ENCODE peak calls at places on chromosomes 13 and 19, in ten cellular contexts. M, Y, F, R, P, X, W, A, D and H are unnamed samples.
A peak's percentile ranks its signal among the peaks of the same experiment; 100 is the strongest.

GRCh38 chr13:73496711-73497110 is 437.9 kb downstream of the KLF5 start:
- DNase-seq in M (no peak), Y (no peak), F (no peak), R (no peak), P (no peak), X (no peak), W (no peak), A (no peak), D (no peak), H (no peak)

GRCh38 chr19:55232284-55232597 is 3.7 kb upstream of the TMEM86B start:
- DNase-seq in M (no peak), Y (no peak), F (no peak), R (no peak), P (no peak), X (no peak), W (no peak), A (peak; percentile 65), D (no peak), H (no peak)

GRCh38 chr19:44746616-44746945 is 1.9 kb upstream of the BCL3 start:
- DNase-seq in M (no peak), Y (no peak), F (no peak), R (no peak), P (no peak), X (no peak), W (no peak), A (no peak), D (no peak), H (no peak)

GRCh38 chr13:73677041-73677589 is 457.1 kb downstream of the KLF12 start:
- DNase-seq in M (no peak), Y (peak; percentile 93), F (no peak), R (no peak), P (no peak), X (no peak), W (no peak), A (no peak), D (no peak), H (no peak)

GRCh38 chr13:78020861-78021260 is 102.2 kb upstream of the EDNRB start:
- DNase-seq in M (no peak), Y (no peak), F (no peak), R (peak; percentile 70), P (no peak), X (no peak), W (no peak), A (no peak), D (no peak), H (no peak)

GRCh38 chr13:103788061-103788652 is 721.9 kb upstream of the SLC10A2 start:
- DNase-seq in M (no peak), Y (peak; percentile 4), F (no peak), R (no peak), P (peak; percentile 49), X (no peak), W (no peak), A (no peak), D (no peak), H (no peak)

GRCh38 chr19:35363711-35364425 is 5.6 kb downstream of the FFAR3 start:
- DNase-seq in M (no peak), Y (no peak), F (peak; percentile 60), R (no peak), P (no peak), X (no peak), W (no peak), A (no peak), D (no peak), H (no peak)

GRCh38 chr19:49581007-49581508 is at the start of gene PRRG2:
- DNase-seq in M (no peak), Y (no peak), F (no peak), R (no peak), P (no peak), X (peak; percentile 72), W (no peak), A (no peak), D (no peak), H (no peak)

GRCh38 chr19:37362733-37363132 is 8.2 kb upstream of the ZNF527 start:
- DNase-seq in M (no peak), Y (peak; percentile 6), F (no peak), R (peak; percentile 48), P (no peak), X (no peak), W (no peak), A (no peak), D (no peak), H (no peak)

GRCh38 chr13:24299488-24300114 is 9.8 kb upstream of the C1QTNF9 start:
- DNase-seq in M (no peak), Y (no peak), F (no peak), R (no peak), P (no peak), X (no peak), W (no peak), A (peak; percentile 54), D (no peak), H (no peak)
- H3K36me3 ChIP-seq in M (peaks cover 84% of the 10 kb centered on the region), Y (peaks cover 98% of the 10 kb centered on the region), F (peaks cover 85% of the 10 kb centered on the region), R (no peaks in the 10 kb centered on the region), P (peaks cover 46% of the 10 kb centered on the region), X (peaks cover 97% of the 10 kb centered on the region), W (peaks cover 98% of the 10 kb centered on the region), A (peaks cover 20% of the 10 kb centered on the region), D (peaks cover 87% of the 10 kb centered on the region), H (peaks cover 99% of the 10 kb centered on the region)

GRCh38 chr19:52992109-52993004 is 21.4 kb upstream of the ERVV-1 start:
- DNase-seq in M (no peak), Y (no peak), F (no peak), R (peak; percentile 41), P (no peak), X (peak; percentile 59), W (peak; percentile 18), A (no peak), D (no peak), H (no peak)

GRCh38 chr19:52995711-52996110 is 18.0 kb upstream of the ERVV-1 start:
- DNase-seq in M (no peak), Y (no peak), F (no peak), R (no peak), P (no peak), X (no peak), W (no peak), A (no peak), D (no peak), H (no peak)

GRCh38 chr19:53002479-53002878 is 11.2 kb upstream of the ERVV-1 start:
- DNase-seq in M (no peak), Y (no peak), F (no peak), R (peak; percentile 16), P (no peak), X (no peak), W (no peak), A (no peak), D (no peak), H (no peak)

GRCh38 chr19:52993342-52994178 is 20.2 kb upstream of the ERVV-1 start:
- DNase-seq in M (peak; percentile 51), Y (peak; percentile 84), F (peak; percentile 91), R (peak; percentile 96), P (peak; percentile 65), X (peak; percentile 80), W (peak; percentile 83), A (peak; percentile 91), D (peak; percentile 89), H (peak; percentile 80)

GRCh38 chr19:52997975-52998374 is 15.7 kb upstream of the ERVV-1 start:
- DNase-seq in M (no peak), Y (no peak), F (no peak), R (no peak), P (no peak), X (no peak), W (no peak), A (no peak), D (no peak), H (no peak)
- H3K4me3 ChIP-seq in M (no peak overlapping the region), Y (no peak overlapping the region), F (no peak overlapping the region), R (no peak overlapping the region), P (no peak overlapping the region), X (no peak overlapping the region), W (no peak overlapping the region), A (no peak overlapping the region), D (no peak overlapping the region), H (no peak overlapping the region)

GRCh38 chr13:44971656-44972595 is 17.3 kb downstream of the NUFIP1 start:
- DNase-seq in M (no peak), Y (peak; percentile 10), F (no peak), R (no peak), P (no peak), X (no peak), W (no peak), A (no peak), D (no peak), H (no peak)

GRCh38 chr13:44961997-44962396 is 27.3 kb downstream of the NUFIP1 start:
- DNase-seq in M (no peak), Y (no peak), F (no peak), R (no peak), P (no peak), X (no peak), W (no peak), A (no peak), D (no peak), H (no peak)

GRCh38 chr13:44969858-44970484 is 19.3 kb downstream of the NUFIP1 start:
- DNase-seq in M (no peak), Y (peak; percentile 71), F (no peak), R (peak; percentile 82), P (no peak), X (no peak), W (no peak), A (no peak), D (no peak), H (no peak)

GRCh38 chr13:44972956-44973581 is 16.2 kb downstream of the NUFIP1 start:
- DNase-seq in M (no peak), Y (peak; percentile 61), F (no peak), R (peak; percentile 32), P (no peak), X (no peak), W (no peak), A (no peak), D (no peak), H (no peak)

GRCh38 chr13:44967656-44968451 is 21.4 kb downstream of the NUFIP1 start:
- DNase-seq in M (no peak), Y (no peak), F (no peak), R (no peak), P (no peak), X (no peak), W (no peak), A (no peak), D (no peak), H (no peak)
- H3K36me3 ChIP-seq in M (peaks cover 26% of the 10 kb centered on the region), Y (peaks cover 31% of the 10 kb centered on the region), F (peaks cover 27% of the 10 kb centered on the region), R (peaks cover 26% of the 10 kb centered on the region), P (peaks cover 41% of the 10 kb centered on the region), X (peaks cover 9% of the 10 kb centered on the region), W (peaks cover 27% of the 10 kb centered on the region), A (peaks cover 2% of the 10 kb centered on the region), D (peaks cover 9% of the 10 kb centered on the region), H (peaks cover 12% of the 10 kb centered on the region)

DNA sequence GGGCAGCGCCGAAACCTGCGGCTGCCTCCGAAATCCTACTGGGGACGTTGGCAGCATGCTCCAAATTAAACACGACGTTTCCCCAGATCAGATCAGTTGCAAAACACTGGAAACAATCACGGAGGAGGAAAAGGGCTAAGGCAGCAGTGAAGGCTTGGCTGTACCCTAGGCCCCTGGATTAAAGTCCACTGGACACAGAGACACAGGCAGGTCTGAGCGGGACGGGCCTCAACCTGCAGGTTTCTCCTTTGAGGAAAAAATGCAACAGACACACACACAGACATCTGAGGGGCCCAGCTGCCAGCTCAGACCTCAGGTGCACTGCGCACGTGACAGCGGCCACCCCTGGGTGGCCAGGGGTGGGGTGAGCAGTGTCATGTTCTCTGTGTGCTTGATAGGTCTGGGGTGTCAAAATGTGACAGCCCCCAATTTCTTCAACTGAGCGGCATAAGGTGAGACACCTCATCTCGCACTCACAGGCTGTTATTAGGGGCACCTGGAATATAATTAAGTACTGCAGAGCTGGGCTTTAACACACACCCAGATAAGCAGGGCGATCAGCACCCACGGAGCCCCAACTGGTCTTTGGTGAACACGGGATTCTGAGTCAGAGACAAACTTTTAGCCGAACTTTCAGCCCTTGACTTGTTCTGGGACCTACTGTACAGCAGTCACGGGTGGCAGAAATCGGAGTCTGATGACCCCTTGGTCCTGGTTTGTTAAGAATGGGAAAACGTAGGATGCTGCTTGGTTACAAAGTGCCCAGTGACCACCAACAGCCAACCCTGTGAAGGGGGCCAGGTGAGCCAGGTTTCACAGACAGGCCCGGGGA is 9.3 kb downstream of the SH3GL1 start:
- DNase-seq in M (no peak), Y (no peak), F (no peak), R (no peak), P (no peak), X (no peak), W (no peak), A (no peak), D (no peak), H (no peak)
- H3K4me3 ChIP-seq in M (peak overlapping the region; percentile 30), Y (no peak overlapping the region), F (peak overlapping the region; percentile 16), R (peak overlapping the region; percentile 30), P (no peak overlapping the region), X (no peak overlapping the region), W (no peak overlapping the region), A (no peak overlapping the region), D (no peak overlapping the region), H (no peak overlapping the region)